ENCODE peak calls at places on chromosome 12, in eight cellular contexts. B is mammary epithelial cell; Y is B cell; S is PC-9; N is CD8-positive, alpha-beta T cell; K is endothelial cell; Q is Calu3; D is pancreas. J is an unnamed sample.

GRCh38 chr12:8911606-8912268 is 2.6 kb upstream of the PHC1 start:
- DNase-seq in Q (no peak), N (no peak), K (no peak), B (no peak), Y (no peak), D (no peak), S (no peak), J (no peak)

GRCh38 chr12:15726029-15726756 is 63.0 kb downstream of the EPS8 start:
- DNase-seq in Y (no peak), K (no peak), Q (no peak), D (no peak), B (no peak), S (no peak), N (no peak), J (no peak)

GRCh38 chr12:102702447-102703114 is 214.5 kb downstream of the PAH start:
- DNase-seq in S (peak), B (peak), N (peak), Y (peak), K (peak), Q (peak), D (no peak), J (peak)

GRCh38 chr12:117282490-117282889 is 78.9 kb downstream of the NOS1 start:
- DNase-seq in K (no peak), N (no peak), D (no peak), Q (no peak), Y (no peak), B (no peak), S (no peak), J (peak)

GRCh38 chr12:991350-992278 is 591 bp downstream of the ERC1 start:
- DNase-seq in D (peak), S (no peak), N (peak), Y (no peak), K (no peak), B (peak), Q (no peak), J (peak)

GRCh38 chr12:42124764-42125371 is 19.8 kb downstream of the GXYLT1 start:
- DNase-seq in S (no peak), K (no peak), Q (no peak), D (no peak), N (no peak), B (no peak), Y (no peak), J (no peak)

GRCh38 chr12:120115692-120116442 is 686 bp downstream of the RAB35 start:
- DNase-seq in K (peak), N (no peak), S (no peak), Q (peak), B (peak), Y (no peak), D (no peak), J (peak)

GRCh38 chr12:42565633-42566032 is 23.9 kb downstream of the PRICKLE1 start:
- DNase-seq in K (peak), Q (no peak), S (no peak), D (no peak), Y (no peak), N (no peak), B (no peak), J (no peak)

GRCh38 chr12:2654311-2654710 is 140.5 kb upstream of the FKBP4 start:
- DNase-seq in B (no peak), S (no peak), N (no peak), Q (no peak), K (no peak), Y (no peak), D (no peak), J (peak)

GRCh38 chr12:132453361-132454133 is 36.4 kb upstream of the FBRSL1 start:
- DNase-seq in K (no peak), Y (peak), N (no peak), B (peak), D (peak), Q (peak), S (no peak), J (peak)

GRCh38 chr12:95956557-95957145 is 13.5 kb downstream of the AMDHD1 start:
- DNase-seq in Y (no peak), D (no peak), K (no peak), S (no peak), N (no peak), Q (no peak), B (no peak), J (no peak)

GRCh38 chr12:2765608-2766007 is 29.2 kb upstream of the FKBP4 start:
- DNase-seq in Y (no peak), N (no peak), Q (no peak), D (no peak), S (no peak), K (no peak), B (no peak), J (no peak)

GRCh38 chr12:418432-418831 is 17.0 kb downstream of the CCDC77 start:
- DNase-seq in N (no peak), B (no peak), S (no peak), Q (no peak), K (no peak), D (no peak), Y (no peak), J (no peak)

GRCh38 chr12:54294152-54294913 is 6.5 kb downstream of the NFE2 start:
- DNase-seq in Q (peak), Y (peak), B (no peak), N (peak), D (peak), K (peak), S (peak), J (peak)

GRCh38 chr12:74441872-74442271 is 95.8 kb upstream of the ATXN7L3B start:
- DNase-seq in Y (no peak), D (no peak), B (no peak), K (no peak), S (no peak), N (no peak), Q (no peak), J (no peak)

GRCh38 chr12:124856132-124856841 is 7.4 kb downstream of the SCARB1 start:
- DNase-seq in Q (no peak), S (no peak), B (no peak), N (no peak), K (no peak), Y (peak), D (no peak), J (no peak)

GRCh38 chr12:68349921-68350606 is 17.9 kb upstream of the MDM1 start:
- DNase-seq in N (no peak), S (no peak), Y (no peak), D (no peak), B (no peak), Q (no peak), K (no peak), J (no peak)

GRCh38 chr12:6998708-6999451 is 19.4 kb downstream of the LPCAT3 start:
- DNase-seq in B (peak), D (no peak), Q (no peak), S (no peak), K (no peak), N (no peak), Y (no peak), J (peak)

GRCh38 chr12:99436584-99436983 is 211.0 kb upstream of the GARIN6 start:
- DNase-seq in B (no peak), S (no peak), Q (no peak), Y (no peak), K (no peak), N (no peak), D (no peak), J (no peak)

GRCh38 chr12:125453751-125454150 is 388.5 kb downstream of the AACS start:
- DNase-seq in D (no peak), S (no peak), Y (no peak), K (no peak), Q (no peak), N (no peak), B (no peak), J (no peak)

GRCh38 chr12:119512772-119513497 is 80.6 kb upstream of the TMEM233 start:
- DNase-seq in N (no peak), S (peak), K (peak), Y (no peak), D (no peak), B (no peak), Q (peak), J (peak)

GRCh38 chr12:6312529-6313325 is 2.2 kb downstream of the PLEKHG6 start:
- DNase-seq in N (no peak), Q (peak), Y (no peak), D (peak), S (peak), K (no peak), B (peak), J (peak)

GRCh38 chr12:67943295-67943892 is 45.9 kb upstream of the IFNG-AS1 start:
- DNase-seq in N (peak), K (peak), Y (peak), S (peak), D (no peak), B (peak), Q (peak), J (peak)

GRCh38 chr12:32069731-32070130 is 36.9 kb upstream of the BICD1 start:
- DNase-seq in Y (no peak), B (no peak), K (no peak), N (no peak), Q (no peak), S (no peak), D (no peak), J (no peak)

GRCh38 chr12:56158926-56159461 is 835 bp downstream of the MYL6 start:
- DNase-seq in S (peak), N (peak), D (peak), B (peak), Q (peak), Y (no peak), K (no peak), J (peak)

GRCh38 chr12:15037091-15037723 is 64.4 kb downstream of the PDE6H start:
- DNase-seq in Q (peak), N (no peak), B (peak), D (peak), K (no peak), S (peak), Y (no peak), J (peak)

GRCh38 chr12:47745485-47746041 is 13.1 kb downstream of the RAPGEF3 start:
- DNase-seq in N (no peak), Y (no peak), B (no peak), D (no peak), K (no peak), Q (no peak), S (no peak), J (no peak)

GRCh38 chr12:47743311-47743860 is 15.3 kb downstream of the RAPGEF3 start:
- DNase-seq in B (no peak), Q (no peak), K (no peak), S (no peak), N (no peak), Y (no peak), D (no peak), J (no peak)

GRCh38 chr12:47742253-47742825 is 16.3 kb downstream of the RAPGEF3 start:
- DNase-seq in S (peak), Q (peak), N (peak), Y (no peak), B (no peak), D (no peak), K (peak), J (peak)

GRCh38 chr12:47744778-47745436 is 13.8 kb downstream of the RAPGEF3 start:
- DNase-seq in K (no peak), B (no peak), N (no peak), S (no peak), Y (no peak), D (no peak), Q (no peak), J (no peak)

GRCh38 chr12:47744005-47744651 is 14.6 kb downstream of the RAPGEF3 start:
- DNase-seq in S (peak), K (no peak), Y (peak), N (peak), B (peak), Q (peak), D (no peak), J (peak)
- TF ChIP-seq CTCF in S (peak), K (peak), Y (peak), N (peak), B (peak), Q (peak), D (peak), J (peak)

GRCh38 chr12:11621797-11622423 is 27.6 kb upstream of the ETV6 start:
- DNase-seq in D (no peak), S (no peak), N (peak), Y (no peak), K (no peak), B (no peak), Q (no peak), J (peak)
- TF ChIP-seq CTCF in D (no peak), S (no peak), N (no peak), Y (peak), K (no peak), B (no peak), Q (no peak), J (no peak)

DNA sequence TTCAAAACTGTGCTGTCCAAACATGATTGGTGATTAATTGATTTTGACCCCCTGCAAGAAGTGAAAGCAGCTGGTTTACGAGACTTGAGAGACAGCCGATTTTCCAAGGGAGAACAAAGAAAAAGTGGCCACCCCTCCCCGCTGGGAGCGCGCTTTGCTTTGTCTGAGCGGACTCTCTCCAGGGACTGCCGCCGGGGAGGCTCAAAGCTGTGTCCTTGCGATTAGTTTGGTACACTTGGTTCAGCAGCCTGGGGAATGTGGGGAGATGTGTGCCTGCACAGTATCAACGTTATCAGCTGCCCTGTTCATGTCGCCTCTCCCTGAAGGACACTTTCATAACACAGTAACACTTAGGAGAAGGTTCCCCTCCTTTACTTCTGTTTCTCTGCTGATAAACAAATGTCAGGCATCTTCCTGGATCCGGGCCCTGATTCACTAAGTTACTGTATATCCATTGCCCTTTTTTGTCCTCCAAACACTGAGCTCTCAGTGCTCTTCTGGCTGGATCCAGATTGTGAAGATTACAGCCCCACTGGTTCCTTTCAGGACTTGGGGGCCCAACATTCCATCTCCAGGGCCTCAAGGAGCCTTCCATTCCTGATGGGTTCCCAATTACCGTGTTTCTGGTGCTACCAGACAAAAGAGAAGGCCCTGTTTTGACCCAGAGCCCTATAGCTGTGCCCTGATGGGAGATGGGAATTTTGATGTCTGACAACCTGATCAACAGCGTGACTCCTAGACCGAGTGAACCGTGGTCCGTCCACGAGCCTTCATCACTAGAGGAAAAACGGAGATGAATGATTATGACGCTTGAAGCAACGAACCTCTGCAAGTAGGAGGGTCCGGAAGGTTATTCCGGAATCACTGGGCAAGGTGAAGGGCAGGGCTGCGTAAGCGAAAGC is 31.7 kb upstream of the TUBA1C start:
- DNase-seq in Y (no peak), B (no peak), S (no peak), Q (no peak), D (peak), N (no peak), K (peak), J (no peak)
- TF ChIP-seq CTCF in Y (no peak), B (no peak), S (no peak), Q (no peak), D (no peak), N (no peak), K (no peak), J (no peak)

GRCh38 chr12:20950248-20950647 is 139.7 kb downstream of the SLCO1B3 start:
- DNase-seq in Q (no peak), N (no peak), B (peak), Y (no peak), S (no peak), D (no peak), K (no peak), J (peak)

GRCh38 chr12:20946732-20947131 is 136.2 kb downstream of the SLCO1B3 start:
- DNase-seq in Y (no peak), D (no peak), Q (no peak), B (no peak), N (no peak), K (peak), S (no peak), J (peak)
- TF ChIP-seq CTCF in Y (peak), D (peak), Q (no peak), B (peak), N (no peak), K (peak), S (peak), J (peak)

DNA sequence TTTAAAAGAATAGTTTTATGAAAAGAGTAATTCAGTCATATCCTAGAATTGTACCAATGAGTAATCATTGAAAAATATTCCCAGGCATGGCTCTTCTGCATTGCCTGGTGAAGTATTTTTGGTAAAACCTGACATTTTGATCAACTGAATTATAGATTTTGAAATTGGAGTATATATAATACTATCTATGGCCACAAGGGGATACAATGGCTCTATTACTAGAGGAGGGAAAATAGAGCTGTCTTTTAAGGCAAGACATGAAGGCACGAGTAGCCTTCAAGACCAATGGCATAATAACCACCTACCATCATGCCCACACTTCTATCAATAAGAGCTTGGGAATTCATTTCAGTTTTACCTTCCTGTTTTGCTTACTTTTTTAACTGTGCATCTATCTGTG is 1241.4 kb upstream of the TMEM132C start:
- DNase-seq in D (no peak), N (no peak), Q (no peak), S (no peak), Y (no peak), K (no peak), B (no peak), J (peak)
- TF ChIP-seq CTCF in D (no peak), N (no peak), Q (no peak), S (peak), Y (no peak), K (no peak), B (peak), J (peak)

DNA sequence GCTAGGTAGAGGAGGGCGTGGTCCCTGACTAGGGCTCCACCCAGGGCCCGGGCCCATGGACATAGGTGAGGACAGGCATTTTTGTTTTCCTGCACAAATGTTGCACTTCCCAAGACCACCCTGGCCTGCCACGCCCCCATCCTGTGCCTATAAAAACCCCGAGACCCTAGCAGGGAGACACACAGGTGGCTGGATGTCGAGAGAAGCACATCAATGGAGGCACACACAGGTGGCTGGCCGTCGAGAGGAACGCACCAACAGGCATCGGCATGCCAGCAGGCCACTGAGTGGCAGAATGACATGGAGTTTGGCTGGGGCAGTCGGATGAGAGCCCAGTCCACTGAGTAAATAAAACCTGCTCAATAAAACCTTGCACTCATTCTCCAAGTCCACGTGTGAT is 157.9 kb upstream of the ABCD2 start:
- DNase-seq in K (no peak), D (no peak), N (no peak), S (no peak), Y (no peak), Q (no peak), B (no peak), J (no peak)
- TF ChIP-seq CTCF in K (no peak), D (no peak), N (no peak), S (no peak), Y (no peak), Q (no peak), B (no peak), J (no peak)

GRCh38 chr12:19892186-19892585 is 452.9 kb downstream of the AEBP2 start:
- DNase-seq in S (no peak), Q (no peak), K (no peak), B (no peak), D (no peak), N (no peak), Y (no peak), J (no peak)
- TF ChIP-seq CTCF in S (no peak), Q (no peak), K (no peak), B (no peak), D (no peak), N (no peak), Y (no peak), J (no peak)

DNA sequence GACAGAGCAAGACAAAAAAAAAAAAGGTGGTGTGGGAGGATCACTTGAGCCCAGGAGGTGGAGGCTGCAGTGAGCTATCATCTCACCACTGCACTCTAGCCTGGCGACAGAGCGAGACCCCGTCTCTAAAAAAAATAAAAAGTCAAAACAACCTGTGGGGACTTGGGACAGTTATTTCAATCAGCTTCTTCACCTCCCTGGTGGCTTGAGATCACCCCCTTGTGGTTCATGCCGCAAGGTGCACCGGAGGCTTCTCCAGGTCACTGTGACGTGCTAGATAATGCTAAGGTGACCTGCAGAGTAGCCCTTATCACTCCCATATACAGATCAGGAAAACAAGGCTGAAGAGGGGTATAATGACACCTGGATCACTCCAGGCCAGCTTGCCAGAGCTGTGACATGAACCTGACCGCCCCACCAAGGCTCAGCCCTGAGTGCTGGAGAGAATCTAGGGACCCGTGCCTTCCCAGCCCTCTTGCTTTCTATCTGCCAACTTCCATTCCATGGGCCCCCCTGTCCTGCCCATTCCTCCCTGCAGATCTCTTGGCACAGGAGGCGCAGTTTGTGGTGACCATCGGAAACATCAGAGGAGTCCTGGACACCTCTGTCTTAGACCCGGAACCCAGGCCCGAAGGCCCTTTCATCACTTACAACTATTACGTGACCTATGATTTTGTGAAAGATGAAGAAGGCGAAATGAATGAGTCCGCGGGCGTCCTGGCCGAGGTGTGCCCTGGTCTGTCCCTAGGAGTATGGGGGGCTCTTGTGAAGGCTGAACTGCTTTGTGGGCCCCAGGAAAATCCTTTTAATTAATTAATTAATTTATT is 8.1 kb downstream of the LRRC43 start:
- DNase-seq in S (peak), Y (peak), N (peak), K (peak), D (peak), Q (peak), B (peak), J (peak)
- TF ChIP-seq CTCF in S (peak), Y (peak), N (peak), K (peak), D (peak), Q (peak), B (peak), J (peak)

GRCh38 chr12:19052689-19053088 is 76.8 kb upstream of the PLEKHA5 start:
- DNase-seq in Y (no peak), Q (no peak), D (no peak), S (no peak), N (no peak), B (no peak), K (no peak), J (no peak)
- TF ChIP-seq CTCF in Y (no peak), Q (no peak), D (no peak), S (no peak), N (no peak), B (no peak), K (no peak), J (no peak)